ENCODE peak calls at places on chromosomes 5 and 9, in four cellular contexts. N is activated T-cell treated with anti-CD3 and anti-CD28 coated beads for 1 hour, L is MG63, A is epithelial cell of esophagus. R is an unnamed sample.

GRCh38 chr9:128845186-128845931 is 15.8 kb upstream of the SPOUT1 start:
- DNase-seq in L (no peak), A (peak), N (no peak), R (no peak)

GRCh38 chr9:99471033-99471432 is 249.0 kb downstream of the SEC61B start:
- DNase-seq in N (no peak), L (no peak), A (no peak), R (no peak)

GRCh38 chr9:132901859-132902831 is 23.4 kb downstream of the SPACA9 start:
- DNase-seq in L (peak), N (peak), A (peak), R (peak)

GRCh38 chr5:79774171-79774854 is 84.7 kb downstream of the CMYA5 start:
- DNase-seq in L (peak), N (no peak), A (peak), R (no peak)

GRCh38 chr9:5910413-5911057 is 19.8 kb downstream of the MLANA start:
- DNase-seq in A (peak), L (no peak), N (no peak), R (no peak)

GRCh38 chr9:130477564-130477963 is 32.8 kb downstream of the ASS1 start:
- DNase-seq in L (no peak), N (no peak), A (no peak), R (no peak)

GRCh38 chr5:73233461-73234151 is 60.6 kb downstream of the TMEM174 start:
- DNase-seq in L (no peak), N (no peak), A (no peak), R (no peak)

GRCh38 chr5:119522841-119523240 is 70.5 kb downstream of the HSD17B4 start:
- DNase-seq in N (no peak), A (no peak), L (no peak), R (no peak)

GRCh38 chr9:37539634-37540033 is 36.5 kb downstream of the FBXO10 start:
- DNase-seq in N (no peak), L (no peak), A (no peak), R (no peak)

GRCh38 chr5:916441-917293 is 24.0 kb downstream of the TRIP13 start:
- DNase-seq in A (no peak), L (no peak), N (no peak), R (no peak)

GRCh38 chr5:123700624-123701023 is 188.6 kb downstream of the CSNK1G3 start:
- DNase-seq in A (peak), L (peak), N (no peak), R (peak)

GRCh38 chr9:133977421-133978201 is 14.5 kb downstream of the VAV2 start:
- DNase-seq in N (no peak), L (no peak), A (no peak), R (no peak)

GRCh38 chr9:72400866-72401265 is 35.9 kb upstream of the ZFAND5 start:
- DNase-seq in L (no peak), N (no peak), A (no peak), R (no peak)

GRCh38 chr9:131810351-131811170 is 70.7 kb upstream of the RAPGEF1 start:
- DNase-seq in L (no peak), A (no peak), N (no peak), R (no peak)

GRCh38 chr5:76788362-76788761 is 30.5 kb upstream of the F2RL1 start:
- DNase-seq in N (no peak), L (no peak), A (no peak), R (no peak)

GRCh38 chr5:140595538-140595937 is 30.9 kb downstream of the SLC35A4 start:
- DNase-seq in N (no peak), A (peak), L (no peak), R (no peak)

GRCh38 chr5:73917433-73917832 is 291.4 kb downstream of the ARHGEF28 start:
- DNase-seq in N (no peak), A (no peak), L (peak), R (no peak)

GRCh38 chr5:172871982-172872381 is 37.9 kb downstream of the ERGIC1 start:
- DNase-seq in A (peak), L (no peak), N (no peak), R (no peak)

GRCh38 chr9:110954822-110955291 is 83.4 kb downstream of the LPAR1 start:
- DNase-seq in A (no peak), N (no peak), L (no peak), R (no peak)

GRCh38 chr5:97764700-97765099 is 581.7 kb upstream of the RIOK2 start:
- DNase-seq in A (peak), L (peak), N (no peak), R (no peak)

GRCh38 chr5:32639943-32640342 is 54.6 kb downstream of the SUB1 start:
- DNase-seq in L (peak), A (peak), N (no peak), R (no peak)

GRCh38 chr9:125852386-125852785 is 105.2 kb downstream of the PBX3 start:
- DNase-seq in L (no peak), A (no peak), N (no peak), R (no peak)

GRCh38 chr9:34651876-34652602 is at the start of gene IL11RA:
- DNase-seq in L (peak), A (peak), N (no peak), R (no peak)

GRCh38 chr5:177372910-177373309 is 11.3 kb upstream of the SLC34A1 start:
- DNase-seq in L (no peak), N (no peak), A (no peak), R (no peak)

GRCh38 chr5:172733179-172733973 is 37.6 kb downstream of the DUSP1 start:
- DNase-seq in L (peak), N (no peak), A (peak), R (peak)

GRCh38 chr5:106393276-106393675 is 1277.5 kb downstream of the EFNA5 start:
- DNase-seq in N (no peak), A (no peak), L (no peak), R (no peak)

GRCh38 chr9:38026021-38026809 is 42.8 kb downstream of the SHB start:
- DNase-seq in A (peak), N (no peak), L (peak), R (peak)

GRCh38 chr5:40784027-40784653 is 14.0 kb downstream of the PRKAA1 start:
- DNase-seq in A (no peak), L (no peak), N (no peak), R (no peak)

GRCh38 chr5:52710972-52711596 is 76.6 kb upstream of the ITGA1 start:
- DNase-seq in N (no peak), L (no peak), A (no peak), R (no peak)

GRCh38 chr9:115615821-115616665 is 498.1 kb upstream of the TNC start:
- DNase-seq in L (peak), N (no peak), A (peak), R (no peak)

GRCh38 chr9:133959171-133959570 is 33.0 kb downstream of the VAV2 start:
- DNase-seq in N (no peak), L (no peak), A (no peak), R (no peak)

GRCh38 chr5:173016621-173017046 is 33.1 kb downstream of the ATP6V0E1 start:
- DNase-seq in L (no peak), A (peak), N (no peak), R (no peak)

GRCh38 chr5:39218482-39219381 is 631 bp downstream of the FYB1 start:
- DNase-seq in L (no peak), N (no peak), A (peak), R (no peak)

GRCh38 chr9:117414220-117414905 is 494 bp downstream of the ASTN2 start:
- DNase-seq in N (no peak), A (peak), L (peak), R (no peak)

GRCh38 chr9:134344068-134344820 is 18.0 kb downstream of the RXRA start:
- DNase-seq in L (no peak), A (no peak), N (peak), R (no peak)

GRCh38 chr9:78030553-78031270 is 899 bp downstream of the GNAQ start:
- DNase-seq in L (peak), N (peak), A (peak), R (peak)

GRCh38 chr5:137610598-137610997 is 111.5 kb upstream of the SPOCK1 start:
- DNase-seq in L (no peak), N (no peak), A (no peak), R (no peak)

GRCh38 chr9:33443047-33443446 is 4.3 kb downstream of the AQP3 start:
- DNase-seq in L (peak), N (no peak), A (peak), R (peak)

GRCh38 chr9:4117835-4118610 is 181.8 kb downstream of the GLIS3 start:
- DNase-seq in L (no peak), N (peak), A (no peak), R (no peak)